ENCODE peak calls at places on chromosomes 3 and 15, in seven cellular contexts. B is tibial nerve, L is adrenal gland, S is astrocyte, J is mammary epithelial cell, V is stomach, Z is right cardiac atrium. O is an unnamed sample. For H3K4me1, the result is how much of the 10 kb centered on the place peaks cover.

GRCh38 chr3:174776636-174777035 is 82.5 kb upstream of the NAALADL2 start:
- DNase-seq in L (no peak), B (no peak), Z (no peak), V (no peak), J (no peak), S (no peak), O (no peak)

GRCh38 chr15:57273366-57273765 is 102.9 kb upstream of the CGNL1 start:
- DNase-seq in J (peak), L (no peak), S (no peak), B (no peak), V (no peak), Z (no peak), O (no peak)

GRCh38 chr3:194375473-194375872 is 5.9 kb upstream of the LRRC15 start:
- DNase-seq in B (no peak), S (no peak), J (no peak), Z (no peak), L (no peak), V (no peak), O (no peak)

GRCh38 chr15:40968290-40969085 is 15.2 kb downstream of the CHAC1 start:
- DNase-seq in S (no peak), B (no peak), Z (no peak), L (no peak), J (no peak), V (no peak), O (no peak)

GRCh38 chr3:63911395-63911900 is 735 bp downstream of the SCAANT1 start:
- DNase-seq in B (peak), S (no peak), V (no peak), J (no peak), L (no peak), Z (no peak), O (no peak)

GRCh38 chr3:79871656-79872055 is 103.9 kb upstream of the ROBO1 start:
- DNase-seq in S (peak), Z (no peak), J (no peak), L (no peak), B (no peak), V (no peak), O (no peak)

GRCh38 chr3:149662240-149662887 is 4.5 kb upstream of the WWTR1 start:
- DNase-seq in S (peak), B (no peak), Z (no peak), J (no peak), V (no peak), L (no peak), O (no peak)

GRCh38 chr3:55245391-55245790 is 241.7 kb downstream of the WNT5A start:
- DNase-seq in L (no peak), V (no peak), Z (no peak), J (no peak), S (no peak), B (no peak), O (no peak)

GRCh38 chr15:52735231-52736089 is 54.7 kb downstream of the ONECUT1 start:
- DNase-seq in L (peak), S (peak), J (peak), V (peak), B (peak), Z (no peak), O (no peak)

GRCh38 chr3:59609967-59610366 is 560.1 kb upstream of the CFAP20DC start:
- DNase-seq in B (peak), L (peak), Z (peak), J (no peak), V (no peak), S (no peak), O (peak)

GRCh38 chr15:44832068-44832467 is 95.7 kb downstream of the TRIM69 start:
- DNase-seq in V (no peak), L (no peak), S (no peak), Z (no peak), J (no peak), B (no peak), O (no peak)

GRCh38 chr15:66095871-66096710 is 157.5 kb downstream of the MEGF11 start:
- DNase-seq in B (no peak), V (no peak), Z (no peak), S (no peak), L (no peak), J (no peak), O (no peak)

GRCh38 chr15:69095280-69095679 is 65.2 kb upstream of the GLCE start:
- DNase-seq in Z (peak), J (no peak), V (no peak), S (no peak), L (no peak), B (no peak), O (peak)

GRCh38 chr3:13801361-13802214 is 78.3 kb downstream of the WNT7A start:
- DNase-seq in V (no peak), J (peak), L (no peak), S (no peak), Z (no peak), B (no peak), O (no peak)

GRCh38 chr3:18402140-18402834 is 22.9 kb downstream of the SATB1 start:
- DNase-seq in S (no peak), L (no peak), B (no peak), J (no peak), Z (no peak), V (no peak), O (no peak)

GRCh38 chr15:45704329-45705249 is 69.8 kb downstream of the SQOR start:
- DNase-seq in V (no peak), J (no peak), S (no peak), L (no peak), B (no peak), Z (peak), O (no peak)

GRCh38 chr15:78739996-78740903 is 71.0 kb downstream of the ADAMTS7 start:
- DNase-seq in Z (peak), B (no peak), S (no peak), L (peak), V (peak), J (peak), O (no peak)

GRCh38 chr15:22780267-22780666 is 6.2 kb upstream of the NIPA1 start:
- DNase-seq in V (no peak), Z (no peak), J (peak), B (no peak), L (no peak), S (no peak), O (no peak)

GRCh38 chr3:108985844-108986243 is 32.2 kb upstream of the GUCA1C start:
- DNase-seq in L (no peak), Z (no peak), J (peak), S (no peak), V (no peak), B (no peak), O (no peak)

GRCh38 chr3:112688085-112688769 is 47.3 kb upstream of the CCDC80 start:
- DNase-seq in L (no peak), V (no peak), B (no peak), J (no peak), Z (no peak), S (no peak), O (no peak)
- H3K4me1 ChIP-seq in L (under half), V (under half), B (under half), J (under half), Z (under half), S (under half), O (under half)

DNA sequence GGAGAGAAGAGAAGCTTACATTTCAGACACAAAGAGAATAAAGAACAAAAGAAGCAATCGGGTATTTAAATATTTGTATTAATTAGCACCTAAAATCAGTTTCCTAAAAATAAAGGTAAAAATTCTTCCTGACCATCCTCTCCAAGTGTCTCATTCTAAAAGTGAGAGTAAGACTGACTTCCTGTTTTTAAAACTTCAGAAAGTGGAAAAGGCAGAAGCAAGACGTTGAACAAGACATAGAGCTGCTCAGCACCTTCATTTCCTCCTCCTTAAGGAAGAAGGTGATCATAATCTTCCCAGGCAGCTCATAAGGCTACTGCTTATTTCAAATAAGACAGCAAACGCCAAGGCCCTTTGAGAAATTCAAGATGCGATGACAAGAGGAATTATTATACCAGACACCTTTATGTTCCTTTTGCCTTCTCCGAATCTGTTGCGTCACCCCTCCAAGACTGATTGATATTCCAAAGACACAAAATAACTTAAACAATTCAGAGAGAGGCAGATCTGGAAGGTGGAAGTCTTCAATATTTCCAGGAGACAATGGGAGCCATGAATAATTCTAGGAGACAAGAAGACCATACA is 238.8 kb upstream of the TLE3 start:
- DNase-seq in Z (no peak), V (no peak), L (no peak), S (no peak), B (no peak), J (no peak), O (no peak)
- H3K27ac ChIP-seq in Z (no peak), V (peak), L (no peak), S (no peak), B (no peak), J (no peak), O (no peak)

GRCh38 chr3:115325539-115325938 is 178.5 kb upstream of the ZBTB20 start:
- DNase-seq in L (peak), B (peak), V (no peak), S (peak), Z (no peak), J (peak), O (no peak)

GRCh38 chr3:115321396-115321795 is 174.3 kb upstream of the ZBTB20 start:
- DNase-seq in V (no peak), L (no peak), S (peak), J (peak), Z (no peak), B (no peak), O (no peak)

GRCh38 chr3:115322901-115323300 is 175.8 kb upstream of the ZBTB20 start:
- DNase-seq in S (no peak), V (no peak), Z (no peak), B (no peak), J (no peak), L (no peak), O (no peak)

GRCh38 chr3:115323380-115323779 is 176.3 kb upstream of the ZBTB20 start:
- DNase-seq in J (no peak), Z (no peak), B (no peak), S (no peak), V (no peak), L (no peak), O (no peak)

DNA sequence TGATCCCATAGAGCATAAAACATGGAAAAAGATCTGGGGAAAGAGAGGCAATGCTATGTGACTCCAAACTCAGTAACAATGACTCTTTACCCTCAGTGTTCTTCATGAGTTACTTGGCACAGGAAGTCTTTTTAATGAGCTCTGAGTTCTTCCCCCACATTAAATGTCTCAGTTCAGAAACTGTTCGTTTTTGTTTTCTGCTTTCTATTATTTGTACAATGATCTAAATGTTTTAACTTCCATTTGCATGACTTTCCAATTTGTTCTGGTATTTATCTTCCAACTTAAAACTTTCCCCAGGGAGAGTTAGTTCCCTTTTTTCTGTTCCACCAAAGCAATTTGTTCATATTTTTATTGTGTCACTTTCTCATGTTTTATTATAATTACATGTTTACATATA is 177.0 kb upstream of the ZBTB20 start:
- DNase-seq in S (no peak), L (no peak), Z (no peak), B (no peak), J (no peak), V (no peak), O (no peak)
- H3K4me1 ChIP-seq in S (under half), L (under half), Z (under half), B (under half), J (under half), V (under half), O (under half)

GRCh38 chr15:91865486-91865885 is 12.0 kb downstream of the SLCO3A1 start:
- DNase-seq in V (no peak), Z (no peak), S (no peak), L (no peak), B (no peak), J (no peak), O (no peak)
- H3K27ac ChIP-seq in V (peak), Z (peak), S (no peak), L (peak), B (no peak), J (peak), O (peak)

GRCh38 chr15:92887869-92888268 is 12.3 kb upstream of the CHD2 start:
- DNase-seq in S (no peak), J (no peak), V (no peak), B (no peak), L (no peak), Z (no peak), O (no peak)

GRCh38 chr15:92886815-92887214 is 13.3 kb upstream of the CHD2 start:
- DNase-seq in L (no peak), B (no peak), Z (no peak), J (no peak), V (no peak), S (no peak), O (no peak)

GRCh38 chr15:92884459-92884812 is 15.7 kb upstream of the CHD2 start:
- DNase-seq in B (no peak), Z (no peak), J (no peak), S (no peak), L (no peak), V (no peak), O (no peak)

GRCh38 chr15:92884813-92885461 is 15.2 kb upstream of the CHD2 start:
- DNase-seq in Z (no peak), L (no peak), V (no peak), J (peak), B (no peak), S (no peak), O (no peak)

DNA sequence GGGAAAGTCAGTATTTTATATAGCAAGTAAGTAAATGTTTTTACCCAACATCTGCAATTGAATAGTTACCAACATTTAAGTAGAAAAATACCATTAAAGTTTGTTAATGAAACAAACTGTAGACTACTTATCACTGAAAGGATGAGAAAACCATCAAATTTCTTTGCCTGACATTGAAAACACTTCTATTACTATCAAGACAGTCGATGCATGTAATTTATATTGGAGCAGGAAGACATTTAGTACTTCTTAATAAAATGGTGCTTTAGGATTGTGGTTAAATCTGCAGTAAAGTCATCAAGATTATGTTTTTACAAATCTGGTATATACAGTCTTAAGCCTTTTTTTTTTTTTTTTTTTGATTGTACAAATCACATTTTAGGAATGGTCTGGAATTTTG is 13.9 kb upstream of the CHD2 start:
- DNase-seq in B (no peak), L (no peak), V (no peak), Z (no peak), J (peak), S (no peak), O (no peak)
- H3K4me1 ChIP-seq in B (under half), L (half or more), V (half or more), Z (under half), J (under half), S (under half), O (half or more)

GRCh38 chr15:29674661-29675533 is 147.4 kb downstream of the TJP1 start:
- DNase-seq in V (peak), S (peak), L (peak), B (no peak), Z (peak), J (no peak), O (peak)
- H3K27ac ChIP-seq in V (peak), S (peak), L (no peak), B (peak), Z (no peak), J (no peak), O (no peak)

GRCh38 chr3:195405646-195406045 is 37.2 kb downstream of the ACAP2 start:
- DNase-seq in B (no peak), V (no peak), S (no peak), L (no peak), J (no peak), Z (no peak), O (no peak)
- H3K4me1 ChIP-seq in B (under half), V (under half), S (under half), L (under half), J (under half), Z (under half), O (under half)

DNA sequence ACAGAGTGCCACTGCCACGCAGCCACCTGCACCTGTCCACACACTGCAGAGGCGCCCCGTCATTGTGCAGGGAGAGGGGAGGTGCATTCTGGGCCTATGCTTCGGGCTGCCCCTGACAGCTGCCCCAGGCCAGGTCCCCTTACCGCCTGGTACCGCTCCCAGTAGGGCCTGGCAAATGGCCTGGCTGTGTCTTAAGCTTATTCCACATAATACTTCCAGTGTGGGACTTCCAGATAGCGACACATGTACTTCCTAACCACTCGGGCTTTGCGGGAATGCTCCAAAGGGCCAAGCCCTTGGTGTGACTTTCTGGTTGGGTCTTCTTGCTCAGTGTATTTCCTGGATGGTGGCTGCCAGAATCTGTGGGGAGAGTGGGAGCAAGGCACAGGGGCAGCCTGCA is 254.3 kb upstream of the CHRNA7 start:
- DNase-seq in S (no peak), L (no peak), Z (no peak), J (no peak), B (no peak), V (no peak), O (no peak)
- H3K27ac ChIP-seq in S (no peak), L (no peak), Z (no peak), J (no peak), B (no peak), V (no peak), O (no peak)

O was measured in left ventricle myocardium inferior.